ENCODE peak calls at places on chromosomes 6 and 20, in five cellular contexts. One of them, this sample, is unnamed.

GRCh38 chr20:1537731-1538058 is 19.8 kb downstream of the SIRPD start:
- ATAC-seq in right lobe of liver: peak
- ATAC-seq in A549: no peak
- ATAC-seq in GM12878: peak
- ATAC-seq in HCT116: no peak
- ATAC-seq in this sample: peak

GRCh38 chr20:45052698-45053440 is 48.1 kb downstream of the KCNS1 start:
- ATAC-seq in right lobe of liver: no peak
- ATAC-seq in A549: no peak
- ATAC-seq in GM12878: peak
- ATAC-seq in HCT116: no peak
- ATAC-seq in this sample: no peak

GRCh38 chr20:48794360-48794759 is 33.4 kb downstream of the PREX1 start:
- ATAC-seq in right lobe of liver: no peak
- ATAC-seq in A549: peak
- ATAC-seq in GM12878: no peak
- ATAC-seq in HCT116: no peak
- ATAC-seq in this sample: no peak

GRCh38 chr6:134185277-134185676 is 132.6 kb downstream of the SGK1 start:
- ATAC-seq in right lobe of liver: no peak
- ATAC-seq in A549: no peak
- ATAC-seq in GM12878: no peak
- ATAC-seq in HCT116: no peak
- ATAC-seq in this sample: no peak

GRCh38 chr6:111159628-111160027 is 72.3 kb downstream of the SLC16A10 start:
- ATAC-seq in right lobe of liver: no peak
- ATAC-seq in A549: no peak
- ATAC-seq in GM12878: no peak
- ATAC-seq in HCT116: no peak
- ATAC-seq in this sample: no peak

GRCh38 chr6:106702451-106703110 is 73.2 kb downstream of the QRSL1 start:
- ATAC-seq in right lobe of liver: peak
- ATAC-seq in A549: no peak
- ATAC-seq in GM12878: peak
- ATAC-seq in HCT116: no peak
- ATAC-seq in this sample: no peak

GRCh38 chr6:35052694-35053565 is 88.2 kb downstream of the TCP11 start:
- ATAC-seq in right lobe of liver: peak
- ATAC-seq in A549: no peak
- ATAC-seq in GM12878: no peak
- ATAC-seq in HCT116: no peak
- ATAC-seq in this sample: peak

GRCh38 chr6:152723398-152723797 is 25.7 kb downstream of the MYCT1 start:
- ATAC-seq in right lobe of liver: no peak
- ATAC-seq in A549: no peak
- ATAC-seq in GM12878: no peak
- ATAC-seq in HCT116: no peak
- ATAC-seq in this sample: no peak

GRCh38 chr6:132298344-132298949 is 102.8 kb downstream of the MOXD1 start:
- ATAC-seq in right lobe of liver: peak
- ATAC-seq in A549: peak
- ATAC-seq in GM12878: peak
- ATAC-seq in HCT116: peak
- ATAC-seq in this sample: no peak

GRCh38 chr6:148657053-148657452 is 89.8 kb upstream of the UST start:
- ATAC-seq in right lobe of liver: peak
- ATAC-seq in A549: no peak
- ATAC-seq in GM12878: peak
- ATAC-seq in HCT116: no peak
- ATAC-seq in this sample: peak

GRCh38 chr6:54255881-54256280 is 52.4 kb upstream of the TINAG start:
- ATAC-seq in right lobe of liver: no peak
- ATAC-seq in A549: no peak
- ATAC-seq in GM12878: no peak
- ATAC-seq in HCT116: no peak
- ATAC-seq in this sample: peak

GRCh38 chr20:40464731-40465208 is 224.3 kb downstream of the MAFB start:
- ATAC-seq in right lobe of liver: peak
- ATAC-seq in A549: no peak
- ATAC-seq in GM12878: no peak
- ATAC-seq in HCT116: no peak
- ATAC-seq in this sample: peak

GRCh38 chr6:15577550-15578171 is 85.2 kb downstream of the DTNBP1 start:
- ATAC-seq in right lobe of liver: no peak
- ATAC-seq in A549: peak
- ATAC-seq in GM12878: no peak
- ATAC-seq in HCT116: no peak
- ATAC-seq in this sample: no peak

DNA sequence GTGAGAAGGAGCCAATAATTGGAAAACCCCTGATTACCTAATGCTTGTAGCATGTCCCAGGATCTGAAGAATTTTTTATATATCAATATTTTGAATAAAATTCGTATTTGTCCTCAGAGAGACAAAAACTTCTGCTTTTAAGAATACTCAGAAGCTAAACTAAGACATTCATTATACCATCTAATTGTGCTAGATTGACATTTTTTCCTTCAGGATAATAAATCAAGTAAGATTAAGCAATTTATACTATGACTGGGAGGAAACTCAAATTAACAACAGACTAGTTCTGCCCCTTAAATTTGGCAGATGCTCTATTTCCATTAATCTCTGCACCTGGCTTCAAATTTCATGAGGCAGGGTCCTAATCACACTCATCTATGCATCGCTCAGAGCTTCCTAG is 291.4 kb downstream of the PLCB1 start:
- ATAC-seq in right lobe of liver: no peak
- ATAC-seq in A549: no peak
- ATAC-seq in GM12878: no peak
- ATAC-seq in HCT116: no peak
- ATAC-seq in this sample: no peak
- TF ChIP-seq POLR2A in right lobe of liver: no peak
- TF ChIP-seq POLR2A in A549: no peak
- TF ChIP-seq POLR2A in GM12878: no peak
- TF ChIP-seq POLR2A in HCT116: no peak
- TF ChIP-seq POLR2A in this sample: no peak

DNA sequence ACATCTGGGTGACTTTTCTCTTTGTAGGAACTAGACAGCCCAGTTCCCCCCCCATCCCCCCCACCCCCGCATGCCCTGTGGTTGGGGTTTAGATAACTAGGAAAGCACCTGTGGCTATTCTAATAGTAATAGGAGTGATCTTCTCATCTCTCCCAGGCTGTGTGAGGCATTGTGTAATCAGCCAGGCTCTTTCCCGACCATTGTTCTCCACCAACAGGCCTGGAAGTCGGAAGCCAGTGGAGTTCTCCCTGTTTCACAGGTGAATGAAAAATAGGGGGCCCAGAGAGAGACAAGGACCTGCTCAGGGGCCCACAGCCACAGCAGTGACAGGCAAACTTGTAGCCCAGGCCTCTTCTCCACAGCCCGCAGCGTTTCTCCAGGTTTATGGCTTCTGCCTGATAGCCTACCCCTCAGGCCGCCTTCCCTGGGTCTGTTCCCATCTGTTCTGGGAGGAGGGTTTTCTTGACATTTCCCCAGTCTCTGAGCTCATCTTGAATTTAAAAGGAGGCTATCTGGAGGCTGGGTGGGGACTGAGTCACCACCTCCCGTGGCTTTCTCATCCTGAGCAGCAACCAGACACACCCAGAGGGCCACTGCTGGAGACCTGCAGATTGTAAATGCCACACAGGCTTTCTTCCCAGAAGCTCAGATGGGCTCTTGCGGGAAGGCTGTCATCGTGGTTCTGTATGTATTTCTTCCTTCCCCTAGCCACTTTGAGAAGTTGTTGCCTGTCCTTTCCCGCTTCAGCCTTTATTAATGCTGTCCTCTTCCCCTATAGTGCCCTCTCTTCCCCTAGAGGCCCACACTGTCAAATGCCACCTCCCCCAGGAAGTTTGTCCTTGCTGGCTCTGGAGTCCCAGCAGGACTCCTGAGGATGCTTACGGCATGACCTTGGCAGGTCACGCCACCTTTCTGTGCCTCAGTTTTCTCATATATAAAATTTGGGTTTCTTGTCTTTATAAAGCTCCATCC is 75.9 kb upstream of the MYL9 start:
- ATAC-seq in right lobe of liver: no peak
- ATAC-seq in A549: peak
- ATAC-seq in GM12878: peak
- ATAC-seq in HCT116: peak
- ATAC-seq in this sample: peak
- TF ChIP-seq POLR2A in right lobe of liver: no peak
- TF ChIP-seq POLR2A in A549: peak
- TF ChIP-seq POLR2A in GM12878: no peak
- TF ChIP-seq POLR2A in HCT116: no peak
- TF ChIP-seq POLR2A in this sample: no peak

DNA sequence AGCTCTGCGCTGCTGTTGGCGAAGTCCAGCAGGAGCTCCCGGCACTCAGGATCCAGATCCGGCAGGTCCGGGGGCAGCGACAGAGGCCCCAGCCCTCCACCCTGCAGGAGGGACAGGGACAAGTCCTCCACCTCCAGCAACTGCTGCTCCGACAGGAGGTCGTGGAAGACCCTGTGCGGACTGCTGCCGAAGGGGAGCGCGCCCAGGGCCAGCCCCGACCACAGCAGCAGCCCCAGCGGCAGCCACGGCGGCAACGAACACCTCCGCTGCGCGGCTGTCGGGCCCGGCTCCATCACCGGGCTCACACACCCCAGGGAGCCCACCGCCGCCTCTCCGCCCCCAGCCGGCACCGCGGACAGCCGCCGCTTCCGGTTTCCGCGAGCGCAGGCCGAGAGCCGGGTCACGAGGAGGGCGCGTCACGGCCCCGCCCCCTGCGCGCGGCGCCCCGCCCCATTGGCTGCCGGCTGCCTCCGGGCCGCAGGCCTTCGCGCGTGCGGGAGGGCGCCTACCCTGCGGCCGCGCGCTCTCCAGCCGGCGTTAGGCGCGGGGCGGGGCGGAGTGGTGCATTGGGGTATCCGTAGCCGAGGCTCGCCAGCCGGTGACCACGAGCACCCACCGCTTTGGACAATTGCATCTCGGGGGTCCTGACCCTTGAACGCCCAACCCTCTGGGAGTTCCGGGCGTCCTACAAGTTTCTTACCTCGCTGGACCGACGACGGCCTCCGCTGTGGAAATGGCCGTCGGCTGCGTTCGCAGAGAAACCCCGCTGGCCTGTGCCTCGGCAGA is at the start of gene OSTM1:
- ATAC-seq in right lobe of liver: peak
- ATAC-seq in A549: peak
- ATAC-seq in GM12878: peak
- ATAC-seq in HCT116: peak
- ATAC-seq in this sample: peak
- TF ChIP-seq POLR2A in right lobe of liver: peak
- TF ChIP-seq POLR2A in A549: peak
- TF ChIP-seq POLR2A in GM12878: peak
- TF ChIP-seq POLR2A in HCT116: peak
- TF ChIP-seq POLR2A in this sample: peak

GRCh38 chr20:62369508-62370114 is 2.5 kb upstream of the LAMA5 start:
- ATAC-seq in right lobe of liver: no peak
- ATAC-seq in A549: peak
- ATAC-seq in GM12878: no peak
- ATAC-seq in HCT116: no peak
- ATAC-seq in this sample: no peak

GRCh38 chr20:62370115-62370806 is 3.1 kb upstream of the LAMA5 start:
- ATAC-seq in right lobe of liver: peak
- ATAC-seq in A549: peak
- ATAC-seq in GM12878: no peak
- ATAC-seq in HCT116: peak
- ATAC-seq in this sample: no peak

GRCh38 chr20:62368303-62368628 is 1.2 kb upstream of the LAMA5 start:
- ATAC-seq in right lobe of liver: no peak
- ATAC-seq in A549: peak
- ATAC-seq in GM12878: no peak
- ATAC-seq in HCT116: no peak
- ATAC-seq in this sample: no peak

GRCh38 chr20:62367483-62368302 is 581 bp upstream of the LAMA5 start:
- ATAC-seq in right lobe of liver: peak
- ATAC-seq in A549: peak
- ATAC-seq in GM12878: peak
- ATAC-seq in HCT116: no peak
- ATAC-seq in this sample: no peak

GRCh38 chr20:62368629-62369507 is 1.8 kb upstream of the LAMA5 start:
- ATAC-seq in right lobe of liver: peak
- ATAC-seq in A549: peak
- ATAC-seq in GM12878: peak
- ATAC-seq in HCT116: peak
- ATAC-seq in this sample: peak
- TF ChIP-seq POLR2A in right lobe of liver: peak
- TF ChIP-seq POLR2A in A549: peak
- TF ChIP-seq POLR2A in GM12878: no peak
- TF ChIP-seq POLR2A in HCT116: no peak
- TF ChIP-seq POLR2A in this sample: no peak

GRCh38 chr20:23082846-23083552 is 3.1 kb downstream of the CD93 start:
- ATAC-seq in right lobe of liver: peak
- ATAC-seq in A549: no peak
- ATAC-seq in GM12878: no peak
- ATAC-seq in HCT116: no peak
- ATAC-seq in this sample: peak
- TF ChIP-seq POLR2A in right lobe of liver: no peak
- TF ChIP-seq POLR2A in A549: no peak
- TF ChIP-seq POLR2A in GM12878: no peak
- TF ChIP-seq POLR2A in HCT116: no peak
- TF ChIP-seq POLR2A in this sample: no peak

DNA sequence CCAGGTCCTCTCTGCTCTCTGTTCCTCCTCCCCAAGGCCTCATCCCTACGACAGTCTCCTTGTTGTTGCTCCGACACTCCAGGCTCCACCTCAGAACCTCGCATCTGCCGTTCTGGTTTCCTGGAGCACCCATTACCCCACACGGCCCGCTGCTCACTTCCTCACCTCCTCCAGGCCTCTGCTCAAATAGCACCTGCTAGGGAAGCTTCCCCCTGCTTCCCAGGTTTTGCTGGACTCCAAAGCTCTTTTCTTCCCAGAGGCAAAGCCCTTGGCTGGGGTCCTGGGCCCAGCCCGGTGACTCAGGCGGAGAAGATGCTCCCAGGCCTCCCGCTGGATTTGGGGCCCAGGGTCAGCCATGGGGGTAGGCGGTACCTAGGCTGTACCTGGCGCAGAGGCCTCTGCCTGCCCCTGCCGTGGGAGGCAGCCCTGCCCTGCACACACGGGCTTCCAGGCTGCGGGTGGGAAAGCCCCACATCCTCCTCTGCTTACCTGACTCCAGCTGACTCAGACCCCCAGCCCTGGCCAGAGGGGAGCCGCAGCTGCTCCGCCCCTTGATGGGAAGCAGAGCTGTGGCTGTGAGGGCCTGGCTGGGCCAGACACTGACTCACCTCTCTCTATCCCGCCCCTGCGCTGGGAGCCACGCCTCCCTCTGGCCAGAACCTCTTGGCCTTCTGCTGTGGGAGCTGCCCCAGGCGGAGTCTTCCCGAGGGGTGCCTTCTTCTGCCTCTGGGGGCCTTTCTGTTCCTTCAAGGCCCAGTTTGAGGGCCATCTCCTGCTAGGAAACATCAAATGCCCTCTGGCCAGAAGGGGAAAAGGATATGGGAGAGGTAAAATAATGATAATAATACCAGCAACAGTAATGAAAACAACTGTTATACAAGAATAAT is 130.5 kb downstream of the CEBPB start:
- ATAC-seq in right lobe of liver: peak
- ATAC-seq in A549: peak
- ATAC-seq in GM12878: peak
- ATAC-seq in HCT116: peak
- ATAC-seq in this sample: peak
- TF ChIP-seq POLR2A in right lobe of liver: peak
- TF ChIP-seq POLR2A in A549: peak
- TF ChIP-seq POLR2A in GM12878: no peak
- TF ChIP-seq POLR2A in HCT116: no peak
- TF ChIP-seq POLR2A in this sample: peak